ENCODE peak calls at places on chromosomes 2 and 18, in five cellular contexts. E, Q, B, Z and M are unnamed samples.

GRCh38 chr18:9109523-9109922 is 7.0 kb downstream of the NDUFV2 start:
- DNase-seq in E (no peak), Q (no peak), B (no peak), Z (no peak), M (no peak)

GRCh38 chr2:210480079-210480478 is 3.5 kb upstream of the LANCL1 start:
- DNase-seq in E (no peak), Q (peak), B (no peak), Z (no peak), M (no peak)

GRCh38 chr2:165423081-165423480 is 46.4 kb upstream of the CSRNP3 start:
- DNase-seq in E (no peak), Q (no peak), B (no peak), Z (no peak), M (no peak)

GRCh38 chr18:48590678-48591077 is 51.8 kb downstream of the CTIF start:
- DNase-seq in E (no peak), Q (no peak), B (no peak), Z (no peak), M (no peak)

GRCh38 chr18:13558132-13558531 is 168.2 kb downstream of the FAM210A start:
- DNase-seq in E (no peak), Q (peak), B (peak), Z (peak), M (no peak)

GRCh38 chr2:21331625-21332370 is 208.0 kb downstream of the TDRD15 start:
- DNase-seq in E (no peak), Q (no peak), B (no peak), Z (no peak), M (no peak)

GRCh38 chr18:29191263-29191662 is 1014.3 kb upstream of the CDH2 start:
- DNase-seq in E (no peak), Q (no peak), B (no peak), Z (no peak), M (no peak)

GRCh38 chr2:203650860-203651613 is 55.4 kb upstream of the CD28 start:
- DNase-seq in E (peak), Q (peak), B (no peak), Z (peak), M (no peak)

GRCh38 chr2:88082781-88083180 is 15.2 kb downstream of the SMYD1 start:
- DNase-seq in E (no peak), Q (no peak), B (no peak), Z (no peak), M (no peak)

GRCh38 chr2:221518937-221519635 is 53.0 kb downstream of the EPHA4 start:
- DNase-seq in E (peak), Q (no peak), B (no peak), Z (no peak), M (no peak)

GRCh38 chr2:27042159-27042661 is 9.3 kb upstream of the AGBL5 start:
- DNase-seq in E (no peak), Q (no peak), B (no peak), Z (no peak), M (peak)

GRCh38 chr2:167134381-167135072 is 246.2 kb downstream of the XIRP2 start:
- DNase-seq in E (no peak), Q (no peak), B (no peak), Z (no peak), M (no peak)

GRCh38 chr2:236162031-236162803 is 6.0 kb downstream of the GBX2 start:
- DNase-seq in E (no peak), Q (no peak), B (peak), Z (no peak), M (peak)

GRCh38 chr2:74893332-74893731 is 59.4 kb downstream of the HK2 start:
- DNase-seq in E (no peak), Q (no peak), B (no peak), Z (no peak), M (no peak)

DNA sequence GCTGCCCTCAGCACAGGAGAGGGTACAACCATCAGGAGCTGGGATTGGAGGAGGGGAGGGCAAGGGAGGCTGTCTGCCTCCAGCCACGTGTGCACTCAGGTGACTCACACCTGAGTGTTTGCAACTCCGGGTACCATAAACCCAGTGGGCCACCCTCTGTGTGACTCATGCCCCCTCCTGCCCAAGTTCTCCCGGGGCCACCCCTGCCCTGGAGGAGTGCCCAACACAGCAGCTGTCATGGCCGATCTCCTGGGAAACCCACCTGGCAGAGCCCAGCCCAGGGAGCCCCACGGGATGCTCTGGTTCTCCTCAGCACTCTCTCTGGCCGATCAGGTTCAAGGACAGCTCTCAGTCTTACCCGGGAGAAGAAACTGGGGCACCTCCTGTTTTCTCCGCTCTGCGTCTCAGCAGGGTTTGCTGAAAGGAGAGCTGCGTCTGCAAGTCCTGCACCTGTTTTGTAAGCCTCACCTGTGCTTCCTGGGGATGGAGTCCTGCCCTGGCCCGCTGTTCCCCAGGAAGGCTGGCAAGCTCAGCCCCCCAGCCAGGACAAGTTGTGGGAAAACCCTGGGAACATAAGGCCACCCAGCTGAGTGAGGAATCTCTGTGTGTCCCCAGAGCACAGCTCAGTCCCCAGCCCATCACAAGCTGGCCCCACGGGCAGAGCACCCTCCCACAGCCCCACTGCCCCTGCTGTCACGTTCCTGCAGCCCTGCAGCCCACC is 44.0 kb upstream of the UBE2F start:
- DNase-seq in E (no peak), Q (no peak), B (no peak), Z (peak), M (peak)
- H3K4me3 ChIP-seq in E (no peak), Q (no peak), B (peak), Z (no peak), M (no peak)

GRCh38 chr2:43995733-43996533 is at the start of gene LRPPRC:
- DNase-seq in E (peak), Q (peak), B (peak), Z (peak), M (peak)
- TF ChIP-seq POLR2AphosphoS5 in E (peak), Q (peak), B (peak), Z (peak), M (peak)

DNA sequence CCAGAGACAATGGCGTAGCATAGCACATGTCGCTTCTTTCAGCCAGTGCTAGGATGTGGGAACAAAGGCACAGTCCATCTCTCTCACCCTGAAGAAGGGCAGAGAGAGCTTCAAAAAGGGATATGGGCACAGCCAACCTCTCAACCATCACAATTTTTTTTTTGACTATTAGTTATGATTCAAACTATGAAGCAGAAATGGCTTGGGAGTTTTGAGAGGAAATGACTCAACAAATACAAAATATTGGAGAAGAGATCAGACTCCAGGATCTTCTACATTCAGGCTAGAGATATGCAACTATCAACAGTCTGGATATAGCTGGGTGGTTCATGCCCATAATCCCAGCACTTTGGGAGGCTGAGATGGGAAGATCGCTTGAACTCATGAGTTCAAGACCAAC is 109.1 kb downstream of the MCFD2 start:
- DNase-seq in E (no peak), Q (no peak), B (no peak), Z (peak), M (no peak)
- H3K4me3 ChIP-seq in E (no peak), Q (no peak), B (no peak), Z (no peak), M (no peak)

DNA sequence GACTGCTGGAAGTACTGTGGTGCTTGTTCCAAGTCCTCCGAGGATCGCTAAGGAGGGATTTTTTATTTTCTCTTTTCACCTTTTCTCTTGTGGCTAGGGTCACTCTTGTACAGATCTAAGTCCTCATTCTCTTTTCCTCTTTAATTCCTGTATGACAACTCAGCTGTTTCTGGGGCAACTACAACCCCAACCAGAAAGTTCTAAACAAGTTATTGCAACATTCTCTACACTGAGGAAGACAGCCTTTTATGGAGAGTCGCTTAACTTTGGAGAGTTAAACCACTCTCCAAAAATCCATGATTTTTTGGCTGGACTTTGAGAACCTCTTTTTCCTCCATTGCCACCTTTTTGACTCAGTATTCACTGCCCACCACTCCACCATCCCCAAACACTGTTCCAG is 74.0 kb upstream of the SESTD1 start:
- DNase-seq in E (no peak), Q (peak), B (no peak), Z (no peak), M (no peak)
- TF ChIP-seq POLR2AphosphoS5 in E (no peak), Q (no peak), B (no peak), Z (no peak), M (no peak)

DNA sequence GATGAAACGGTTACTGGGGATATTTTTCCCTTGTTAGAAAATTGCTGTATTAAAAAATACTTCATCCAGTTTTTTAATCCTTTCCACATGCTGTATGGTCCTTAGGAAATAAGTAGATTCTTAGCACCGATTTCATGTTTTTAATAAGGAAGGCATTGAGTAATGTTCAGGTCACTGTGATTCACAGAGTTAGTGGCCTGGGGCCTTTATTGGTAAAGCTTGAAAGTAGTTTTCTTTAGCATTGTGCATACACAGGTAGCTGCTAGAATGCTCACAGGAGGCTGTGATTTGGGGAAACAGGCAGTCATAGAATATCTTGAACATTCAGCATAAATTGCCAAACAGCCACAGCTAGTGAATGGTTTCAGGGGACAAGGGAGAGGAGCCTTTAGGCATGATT is 79.8 kb downstream of the XRCC5 start:
- DNase-seq in E (no peak), Q (no peak), B (no peak), Z (no peak), M (no peak)
- H3K4me3 ChIP-seq in E (no peak), Q (no peak), B (no peak), Z (no peak), M (no peak)